ENCODE peak calls at places on chromosomes 4 and X, in nine cellular contexts. F, S, X, C, G, K, Z, A and V are unnamed samples.

GRCh38 chr4:15479089-15479912 is 9.6 kb downstream of the CC2D2A start:
- DNase-seq in F (peak), S (no peak), X (no peak), C (peak), G (peak), K (peak), Z (no peak), A (peak), V (peak)

GRCh38 chrX:68877606-68878005 is 48.8 kb downstream of the EFNB1 start:
- DNase-seq in F (no peak), S (no peak), X (no peak), C (no peak), G (no peak), K (no peak), Z (no peak), A (no peak), V (no peak)

GRCh38 chrX:115413246-115413878 is 123.8 kb downstream of the LUZP4 start:
- DNase-seq in F (no peak), S (no peak), X (no peak), C (no peak), G (no peak), K (no peak), Z (no peak), A (no peak), V (no peak)

GRCh38 chr4:180101348-180102083 is 2141.7 kb upstream of the TENM3 start:
- DNase-seq in F (no peak), S (no peak), X (no peak), C (no peak), G (no peak), K (no peak), Z (no peak), A (peak), V (no peak)

GRCh38 chr4:142960134-142960533 is 114.0 kb upstream of the INPP4B start:
- DNase-seq in F (no peak), S (no peak), X (no peak), C (no peak), G (no peak), K (no peak), Z (no peak), A (no peak), V (no peak)

GRCh38 chr4:69546121-69546520 is 50.4 kb upstream of the UGT2B4 start:
- DNase-seq in F (no peak), S (no peak), X (no peak), C (no peak), G (no peak), K (no peak), Z (no peak), A (no peak), V (no peak)

GRCh38 chr4:54924891-54925290 is 200.5 kb downstream of the KDR start:
- DNase-seq in F (no peak), S (no peak), X (no peak), C (no peak), G (no peak), K (peak), Z (no peak), A (no peak), V (no peak)

GRCh38 chr4:21896767-21897166 is 51.8 kb downstream of the KCNIP4 start:
- DNase-seq in F (no peak), S (no peak), X (no peak), C (no peak), G (no peak), K (no peak), Z (no peak), A (no peak), V (no peak)

GRCh38 chrX:19017271-19017670 is 33.4 kb upstream of the PHKA2 start:
- DNase-seq in F (no peak), S (no peak), X (no peak), C (peak), G (peak), K (peak), Z (no peak), A (peak), V (no peak)

GRCh38 chr4:37653601-37654000 is 32.6 kb downstream of the RELL1 start:
- DNase-seq in F (no peak), S (no peak), X (no peak), C (no peak), G (peak), K (no peak), Z (no peak), A (peak), V (no peak)

GRCh38 chrX:140733766-140734342 is 24.3 kb downstream of the LINC00632 start:
- DNase-seq in F (peak), S (peak), X (no peak), C (peak), G (peak), K (peak), Z (no peak), A (peak), V (no peak)

GRCh38 chr4:81019016-81019415 is 11.5 kb upstream of the BMP3 start:
- DNase-seq in F (no peak), S (no peak), X (no peak), C (no peak), G (peak), K (peak), Z (no peak), A (no peak), V (no peak)

GRCh38 chrX:18534949-18535348 is 109.5 kb downstream of the CDKL5 start:
- DNase-seq in F (no peak), S (no peak), X (no peak), C (no peak), G (no peak), K (no peak), Z (no peak), A (no peak), V (no peak)

GRCh38 chr4:153023692-153024394 is 87.7 kb downstream of the FHDC1 start:
- DNase-seq in F (no peak), S (no peak), X (no peak), C (no peak), G (no peak), K (no peak), Z (peak), A (no peak), V (no peak)

GRCh38 chr4:77193511-77194236 is 36.7 kb downstream of the CCNG2 start:
- DNase-seq in F (peak), S (no peak), X (peak), C (no peak), G (peak), K (no peak), Z (peak), A (peak), V (peak)

GRCh38 chr4:186669159-186669720 is 54.4 kb downstream of the FAT1 start:
- DNase-seq in F (no peak), S (no peak), X (no peak), C (peak), G (no peak), K (peak), Z (no peak), A (peak), V (peak)

GRCh38 chrX:9862953-9863352 is 76.7 kb downstream of the SHROOM2 start:
- DNase-seq in F (no peak), S (no peak), X (no peak), C (no peak), G (no peak), K (no peak), Z (no peak), A (no peak), V (no peak)